ENCODE peak calls at places on chromosome 11, in six cellular contexts. S is uterus; E is prostate gland; D is upper lobe of right lung; F is CD8-positive, alpha-beta memory T cell; J is tibial nerve. H is an unnamed sample. For H3K9me3, the result is how much of the 10 kb centered on the place peaks cover.

GRCh38 chr11:46381046-46381835 is at the start of gene MDK:
- DNase-seq in S (no peak), E (no peak), D (no peak), F (no peak), J (no peak), H (no peak)

GRCh38 chr11:43922295-43922648 is 20.2 kb upstream of the C11orf96 start:
- DNase-seq in S (no peak), E (no peak), D (no peak), F (no peak), J (no peak), H (no peak)

GRCh38 chr11:78078218-78079167 is 1.2 kb downstream of the NDUFC2 start:
- DNase-seq in S (no peak), E (no peak), D (no peak), F (no peak), J (no peak), H (no peak)

GRCh38 chr11:32109596-32109995 is 18.7 kb downstream of the RCN1 start:
- DNase-seq in S (no peak), E (no peak), D (no peak), F (no peak), J (no peak), H (no peak)

GRCh38 chr11:13868710-13869403 is 93.7 kb upstream of the SPON1 start:
- DNase-seq in S (no peak), E (no peak), D (no peak), F (no peak), J (no peak), H (no peak)

GRCh38 chr11:125376117-125376516 is 119.9 kb downstream of the FEZ1 start:
- DNase-seq in S (peak), E (peak), D (peak), F (no peak), J (no peak), H (no peak)

GRCh38 chr11:105468154-105468553 is 141.7 kb upstream of the GRIA4 start:
- DNase-seq in S (no peak), E (no peak), D (no peak), F (no peak), J (no peak), H (no peak)

GRCh38 chr11:118164885-118165284 is 11.6 kb downstream of the SCN2B start:
- DNase-seq in S (no peak), E (no peak), D (no peak), F (no peak), J (no peak), H (no peak)

GRCh38 chr11:12853652-12854296 is 155.3 kb upstream of the RASSF10 start:
- DNase-seq in S (peak), E (peak), D (no peak), F (no peak), J (peak), H (no peak)

GRCh38 chr11:94734563-94735275 is 33.4 kb upstream of the AMOTL1 start:
- DNase-seq in S (no peak), E (no peak), D (no peak), F (no peak), J (no peak), H (no peak)

GRCh38 chr11:72305077-72305476 is 61.1 kb upstream of the PHOX2A start:
- DNase-seq in S (no peak), E (no peak), D (no peak), F (no peak), J (no peak), H (no peak)

GRCh38 chr11:31810779-31811647 is at the start of gene PAX6:
- DNase-seq in S (no peak), E (no peak), D (no peak), F (no peak), J (no peak), H (no peak)

GRCh38 chr11:128494418-128495332 is 92.7 kb downstream of the ETS1 start:
- DNase-seq in S (no peak), E (no peak), D (no peak), F (no peak), J (no peak), H (no peak)

GRCh38 chr11:88174627-88175003 is 628 bp downstream of the RAB38 start:
- DNase-seq in S (peak), E (peak), D (peak), F (no peak), J (peak), H (no peak)

DNA sequence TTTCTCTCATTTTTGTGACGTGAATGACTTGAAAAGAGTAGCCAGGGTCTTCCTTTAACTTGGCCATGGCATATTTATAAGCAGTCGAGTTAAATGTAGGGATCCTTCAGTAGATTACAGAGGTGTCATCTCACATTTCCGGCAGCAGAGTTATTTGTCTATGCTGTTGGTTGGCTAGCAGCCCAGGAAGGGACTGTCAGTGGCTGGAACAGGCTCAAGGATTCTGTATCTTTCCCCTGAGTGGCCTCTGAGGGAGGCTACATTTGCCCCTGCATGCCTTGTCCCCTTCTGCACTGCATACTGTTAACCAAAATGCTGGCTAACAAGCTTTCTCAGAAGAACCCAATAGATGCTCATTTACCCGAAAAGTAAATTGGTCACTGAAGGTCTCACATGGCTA is 187.6 kb downstream of the PGR start:
- DNase-seq in S (no peak), E (peak), D (no peak), F (no peak), J (no peak), H (no peak)
- H3K9me3 ChIP-seq in S (under half), E (under half), D (under half), F (under half), J (under half), H (under half)

GRCh38 chr11:91717169-91717568 is 507.4 kb upstream of the FAT3 start:
- DNase-seq in S (no peak), E (no peak), D (no peak), F (no peak), J (no peak), H (no peak)
- H3K9me3 ChIP-seq in S (under half), E (under half), D (under half), F (under half), J (under half), H (under half)

GRCh38 chr11:29518389-29519174 is 498.2 kb downstream of the KCNA4 start:
- DNase-seq in S (no peak), E (no peak), D (no peak), F (no peak), J (no peak), H (no peak)
- H3K9me3 ChIP-seq in S (under half), E (under half), D (under half), F (under half), J (under half), H (under half)

GRCh38 chr11:17371614-17372013 is 16.8 kb downstream of the KCNJ11 start:
- DNase-seq in S (no peak), E (no peak), D (no peak), F (no peak), J (no peak), H (no peak)
- H3K9me3 ChIP-seq in S (under half), E (under half), D (under half), F (under half), J (under half), H (under half)

DNA sequence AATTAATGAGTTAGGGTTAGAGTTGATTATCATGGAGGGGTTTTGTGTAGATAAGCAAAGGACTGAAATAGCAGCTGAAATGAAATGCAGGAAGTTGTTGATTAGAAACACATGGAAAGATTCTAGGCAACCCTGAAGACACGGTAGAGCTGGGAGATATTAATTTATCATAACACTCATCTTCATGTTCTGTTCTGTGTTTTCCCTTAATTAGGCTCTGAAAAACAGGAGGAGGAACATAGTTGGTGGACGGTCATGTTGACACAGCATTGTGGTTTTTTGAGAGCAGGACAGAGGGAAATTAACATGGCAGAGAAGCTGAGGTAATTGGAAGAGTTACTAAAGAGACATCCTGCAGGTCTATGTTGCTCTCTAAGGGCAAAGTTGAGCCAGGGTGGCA is 138.8 kb upstream of the UBASH3B start:
- DNase-seq in S (no peak), E (no peak), D (no peak), F (no peak), J (no peak), H (no peak)
- H3K9me3 ChIP-seq in S (under half), E (under half), D (under half), F (under half), J (under half), H (under half)

DNA sequence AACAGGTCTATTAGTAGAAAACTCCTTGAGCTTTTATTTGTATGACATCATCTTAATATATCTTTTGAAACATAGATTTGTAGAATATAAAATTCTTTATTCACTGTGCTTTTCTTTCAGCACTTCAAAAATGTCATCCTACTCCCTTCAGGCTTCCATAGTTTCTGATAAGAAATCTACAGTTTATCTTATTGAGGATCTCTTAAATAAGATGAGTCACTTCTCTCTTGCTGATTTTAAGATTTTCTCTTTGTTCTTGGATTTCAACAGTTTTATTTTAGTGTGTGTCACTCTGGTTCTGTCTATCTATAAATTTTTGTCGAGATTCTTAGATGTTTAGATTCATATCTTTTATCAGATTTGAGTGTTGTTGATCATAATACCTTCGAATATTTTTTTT is 566.1 kb upstream of the CHORDC1 start:
- DNase-seq in S (no peak), E (no peak), D (no peak), F (no peak), J (no peak), H (no peak)
- H3K9me3 ChIP-seq in S (under half), E (under half), D (under half), F (under half), J (under half), H (under half)

GRCh38 chr11:2641623-2642022 is 58.2 kb downstream of the KCNQ1OT1 start:
- DNase-seq in S (no peak), E (no peak), D (no peak), F (no peak), J (no peak), H (no peak)
- H3K9me3 ChIP-seq in S (half or more), E (under half), D (under half), F (under half), J (under half), H (under half)

DNA sequence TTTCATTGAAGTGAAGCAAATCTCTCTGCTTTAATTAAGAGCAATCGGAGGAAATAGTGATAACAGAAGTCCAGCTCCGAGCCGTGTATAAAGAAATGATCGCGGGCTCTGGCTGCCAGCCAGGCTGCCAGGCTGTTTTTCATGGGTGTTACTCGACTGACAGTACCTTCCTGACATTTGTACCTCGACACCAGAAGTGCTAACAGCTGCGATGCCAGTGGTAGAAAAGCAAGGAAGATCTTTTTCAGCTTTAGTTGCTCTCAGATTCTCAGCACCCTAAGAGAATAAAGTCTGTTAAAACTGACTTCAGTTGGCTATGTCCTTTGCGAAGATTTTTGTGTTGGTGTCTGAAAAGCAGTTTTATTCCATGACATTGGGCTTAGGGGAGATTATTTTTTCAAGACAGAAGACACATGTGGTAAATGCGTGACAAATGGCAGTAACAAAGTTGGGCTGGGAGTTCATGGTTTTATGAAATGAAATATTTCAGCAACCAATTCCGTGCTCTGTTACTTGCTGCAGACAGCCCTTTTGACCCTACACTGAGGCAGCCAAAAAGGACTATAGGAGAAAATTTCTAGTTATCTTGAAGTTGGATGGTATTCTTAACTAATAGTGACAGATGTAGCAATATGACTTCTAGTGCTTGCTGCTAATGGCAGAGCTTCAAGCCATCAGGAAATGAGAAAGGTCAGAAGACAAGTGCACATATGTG is 296.2 kb downstream of the CNTN5 start:
- DNase-seq in S (no peak), E (no peak), D (no peak), F (no peak), J (no peak), H (no peak)
- H3K9me3 ChIP-seq in S (under half), E (under half), D (under half), F (under half), J (under half), H (under half)

GRCh38 chr11:2630679-2631078 is 69.1 kb downstream of the KCNQ1OT1 start:
- DNase-seq in S (no peak), E (no peak), D (no peak), F (no peak), J (no peak), H (no peak)
- H3K9me3 ChIP-seq in S (under half), E (under half), D (under half), F (under half), J (under half), H (under half)